ENCODE peak calls at places on chromosomes 5 and 9, in six cellular contexts. J is AG04450, R is glutamatergic neuron, F is GM13977, T is GM23338, A is AG10803. N is an unnamed sample.

GRCh38 chr5:159184858-159185381 is 24.4 kb downstream of the RNF145 start:
- DNase-seq in F (no peak), T (no peak), R (no peak), J (peak; percentile 70), A (peak; percentile 63), N (peak; percentile 62)

GRCh38 chr5:159310492-159310891 is 19.8 kb downstream of the IL12B start:
- DNase-seq in F (no peak), J (no peak), A (no peak), R (peak; percentile 27), T (peak; percentile 78), N (no peak)

GRCh38 chr5:74866653-74867162 is 521 bp upstream of the FAM169A start:
- DNase-seq in J (no peak), R (peak; percentile 33), T (peak; percentile 85), A (no peak), F (peak; percentile 34), N (no peak)

GRCh38 chr9:69430206-69430605 is 105.2 kb downstream of the ENTREP1 start:
- DNase-seq in R (no peak), T (no peak), A (no peak), F (no peak), J (no peak), N (no peak)

GRCh38 chr5:59893436-59894227 is at the start of gene PDE4D:
- DNase-seq in R (peak; percentile 72), J (no peak), A (peak; percentile 57), F (peak; percentile 40), T (peak; percentile 91), N (peak; percentile 31)

GRCh38 chr9:127626752-127627493 is 14.8 kb downstream of the STXBP1 start:
- DNase-seq in J (no peak), R (no peak), F (no peak), A (no peak), T (no peak), N (no peak)

GRCh38 chr9:36007309-36007708 is 29.4 kb upstream of the RECK start:
- DNase-seq in F (peak; percentile 63), T (no peak), J (no peak), A (no peak), R (no peak), N (no peak)

GRCh38 chr9:124392254-124392653 is 23.0 kb downstream of the PSMB7 start:
- DNase-seq in A (no peak), J (no peak), F (no peak), R (no peak), T (no peak), N (no peak)

GRCh38 chr9:16202913-16203734 is 650.3 kb downstream of the CCDC171 start:
- DNase-seq in F (no peak), T (no peak), R (peak; percentile 43), A (peak; percentile 90), J (peak; percentile 70), N (peak; percentile 87)

GRCh38 chr9:18405240-18405639 is 68.7 kb upstream of the ADAMTSL1 start:
- DNase-seq in J (no peak), A (peak; percentile 91), T (no peak), F (no peak), R (no peak), N (no peak)

GRCh38 chr9:123438821-123439220 is 82.8 kb downstream of the CRB2 start:
- DNase-seq in A (no peak), F (no peak), R (no peak), J (no peak), T (peak; percentile 84), N (no peak)

GRCh38 chr9:125511780-125512179 is 195.2 kb downstream of the MAPKAP1 start:
- DNase-seq in T (no peak), R (no peak), F (no peak), J (no peak), A (no peak), N (no peak)

GRCh38 chr9:30140415-30140814 is 2244.0 kb upstream of the ACO1 start:
- DNase-seq in J (no peak), F (no peak), A (no peak), T (no peak), R (no peak), N (no peak)

GRCh38 chr5:124627815-124628214 is 118.6 kb downstream of the ZNF608 start:
- DNase-seq in J (no peak), R (no peak), F (no peak), T (no peak), A (no peak), N (no peak)

GRCh38 chr9:10946676-10947410 is 334.0 kb upstream of the PTPRD start:
- DNase-seq in T (no peak), F (no peak), A (no peak), J (no peak), R (no peak), N (no peak)

GRCh38 chr9:89553451-89554020 is 51.3 kb upstream of the GADD45G start:
- DNase-seq in A (no peak), T (no peak), J (no peak), R (no peak), F (no peak), N (no peak)

GRCh38 chr9:119844431-119844830 is 475.2 kb upstream of the BRINP1 start:
- DNase-seq in J (no peak), T (no peak), R (no peak), F (no peak), A (no peak), N (no peak)

GRCh38 chr9:28234133-28234898 is 661.0 kb upstream of the C9orf72 start:
- DNase-seq in J (no peak), F (no peak), T (no peak), R (no peak), A (no peak), N (no peak)

GRCh38 chr5:139271201-139272027 is 22.1 kb upstream of the MATR3 start:
- DNase-seq in J (peak; percentile 82), F (no peak), A (peak; percentile 84), T (no peak), R (no peak), N (no peak)

DNA sequence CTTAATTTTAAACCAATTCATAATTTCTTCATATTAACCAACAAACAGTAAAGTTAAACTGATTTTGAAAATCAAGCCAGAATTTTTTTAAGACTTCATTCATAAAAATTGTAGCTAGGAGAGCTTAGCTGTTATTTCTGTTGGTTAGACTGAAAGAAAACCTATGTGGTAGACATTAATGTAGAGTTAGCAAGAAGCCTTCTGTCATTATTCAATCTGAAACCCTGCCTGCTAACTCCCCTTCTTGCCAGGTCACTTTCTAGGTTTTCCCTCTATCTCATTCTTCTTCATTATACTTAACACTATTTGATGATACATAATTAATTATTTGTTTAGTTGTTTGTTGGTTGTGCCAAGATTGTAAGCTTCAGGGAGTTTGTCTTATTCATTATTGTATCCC is 304.3 kb upstream of the MEF2C start:
- DNase-seq in R (no peak), A (no peak), J (no peak), T (no peak), F (no peak), N (no peak)
- TF ChIP-seq CTCF in R (no peak), A (no peak), J (no peak), T (no peak), F (no peak), N (no peak)

DNA sequence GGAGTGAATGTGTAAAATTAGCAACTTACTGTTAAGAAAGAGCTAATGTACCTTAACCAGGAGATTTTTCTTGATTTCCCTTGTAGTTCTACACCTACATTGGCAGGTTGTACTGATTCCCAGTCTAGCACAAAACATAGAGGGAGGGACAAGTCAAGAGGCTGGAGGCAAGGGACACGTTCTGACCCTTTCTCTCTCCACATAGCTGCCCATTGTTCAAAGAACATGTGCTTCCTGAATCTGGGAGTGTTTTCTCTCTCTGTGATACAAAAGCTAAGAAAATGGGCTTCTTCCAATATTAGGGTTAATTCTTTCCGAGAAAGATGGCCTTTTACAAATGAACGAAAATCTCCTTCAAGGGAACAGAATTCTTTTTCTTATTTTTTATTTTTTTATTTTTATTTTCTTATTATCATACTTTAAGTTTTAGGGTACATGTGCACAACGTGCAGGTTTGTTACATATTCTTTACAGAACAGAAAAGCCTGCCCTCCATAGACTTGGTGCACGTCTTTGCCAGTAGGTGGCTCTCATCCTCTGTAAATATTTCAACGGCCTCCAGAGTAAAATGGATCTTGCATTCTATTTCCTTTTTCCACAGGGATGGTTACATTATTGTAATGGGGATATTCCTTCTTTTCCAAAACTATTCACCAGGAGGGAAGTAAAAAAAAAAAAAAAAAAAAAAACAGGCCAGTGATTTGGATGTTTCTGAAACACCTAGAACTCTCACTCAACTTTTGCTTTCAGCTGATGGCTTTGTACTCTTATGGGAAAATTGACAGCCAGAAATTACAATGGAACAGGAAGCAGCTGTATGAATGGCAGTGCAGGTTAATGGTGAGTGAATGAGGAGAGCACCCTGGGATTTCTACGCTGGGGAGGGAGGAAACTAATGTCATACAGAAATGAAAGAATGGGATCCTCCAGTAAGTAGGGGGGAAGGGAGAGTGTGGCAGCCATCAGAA is 13.1 kb upstream of the IFNA5 start:
- DNase-seq in J (no peak), R (peak; percentile 24), F (no peak), A (peak; percentile 49), T (peak; percentile 67), N (no peak)
- TF ChIP-seq CTCF in J (peak; percentile 75), R (peak; percentile 69), F (peak; percentile 77), A (peak; percentile 74), T (peak; percentile 75), N (peak; percentile 75)

DNA sequence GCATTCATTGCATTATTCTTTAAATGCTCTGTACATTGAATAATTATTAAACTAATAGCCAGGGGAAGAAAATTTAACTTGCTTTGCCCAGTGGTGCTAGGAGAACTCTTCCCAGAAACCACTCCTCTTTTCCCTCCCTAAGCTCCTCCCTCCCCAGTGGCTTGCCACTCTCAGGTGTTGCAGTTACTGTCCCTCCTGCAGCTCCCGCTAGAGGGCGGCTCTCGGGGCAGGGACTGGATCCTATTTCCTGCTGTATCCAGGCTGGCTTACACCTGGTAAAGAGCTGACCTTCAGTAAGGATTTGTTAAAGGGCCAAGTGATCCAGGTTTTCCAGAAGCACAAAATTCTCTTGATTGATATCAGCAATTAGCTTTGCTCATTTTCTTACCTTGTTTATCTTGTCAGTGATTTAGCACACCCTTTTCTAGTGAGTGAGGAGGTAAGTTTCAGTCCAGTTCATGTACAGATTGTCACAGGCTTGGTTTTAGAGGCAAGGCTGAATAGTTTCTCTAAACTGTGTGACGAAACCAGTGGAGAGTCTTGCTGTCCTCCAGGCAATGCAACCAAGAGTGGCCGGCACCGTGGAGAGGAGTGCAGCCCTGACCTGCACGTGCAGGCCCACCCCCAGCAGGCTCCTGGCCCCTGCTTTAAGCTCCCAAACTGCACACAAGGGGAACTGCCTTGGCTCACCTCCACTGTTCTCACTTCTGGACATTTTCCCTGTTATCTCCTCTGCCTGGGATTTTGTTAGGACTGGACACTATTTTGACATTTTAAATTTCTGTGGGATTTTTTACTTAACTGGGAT is 423.8 kb downstream of the SPOCK1 start:
- DNase-seq in T (peak; percentile 94), J (no peak), A (no peak), F (peak; percentile 56), R (peak; percentile 85), N (no peak)
- TF ChIP-seq CTCF in T (peak; percentile 94), J (peak; percentile 57), A (peak; percentile 53), F (peak; percentile 59), R (peak; percentile 78), N (peak; percentile 90)

GRCh38 chr9:105360344-105360743 is 87.5 kb upstream of the FSD1L start:
- DNase-seq in T (no peak), F (no peak), J (no peak), A (no peak), R (no peak), N (no peak)
- TF ChIP-seq CTCF in T (no peak), F (peak; percentile 10), J (no peak), A (no peak), R (no peak), N (no peak)